ENCODE peak calls at places on chromosomes 1 and 21, in nine cellular contexts. C is uterus, F is lower lobe of right lung, J is heart left ventricle, K is coronary artery, R is thoracic aorta, L is GM12865, B is WERI-Rb-1, I is GM06990. Q is an unnamed sample.

GRCh38 chr1:3365519-3366158 is 88.8 kb upstream of the ARHGEF16 start:
- DNase-seq in J (no peak), B (peak), R (no peak), L (no peak), F (no peak), I (no peak), C (no peak), K (no peak), Q (no peak)

GRCh38 chr1:179077396-179077795 is 4.5 kb upstream of the TOR3A start:
- DNase-seq in L (no peak), R (no peak), B (no peak), K (no peak), F (no peak), C (no peak), I (no peak), J (no peak), Q (no peak)

GRCh38 chr1:152392909-152393308 is 21.2 kb downstream of the CRNN start:
- DNase-seq in K (no peak), L (no peak), F (no peak), R (no peak), I (no peak), J (no peak), C (no peak), B (no peak), Q (no peak)

GRCh38 chr1:150650193-150650592 is 20.8 kb upstream of the ENSA start:
- DNase-seq in J (no peak), R (no peak), C (no peak), K (no peak), B (no peak), I (no peak), L (no peak), F (no peak), Q (no peak)

GRCh38 chr1:148161252-148161901 is 9.3 kb upstream of the NBPF11 start:
- DNase-seq in R (no peak), I (no peak), K (no peak), L (no peak), B (no peak), C (no peak), J (no peak), F (no peak), Q (peak)

GRCh38 chr1:211375286-211375818 is 48.7 kb downstream of the TRAF5 start:
- DNase-seq in F (no peak), C (no peak), J (no peak), I (no peak), B (no peak), L (no peak), R (no peak), K (no peak), Q (no peak)

GRCh38 chr1:71462247-71462646 is 381.4 kb upstream of the ZRANB2 start:
- DNase-seq in I (no peak), K (no peak), C (no peak), J (no peak), B (no peak), R (no peak), L (no peak), F (no peak), Q (no peak)

GRCh38 chr21:36246080-36246631 is 73.8 kb upstream of the MORC3 start:
- DNase-seq in F (peak), J (no peak), B (no peak), K (no peak), C (no peak), L (no peak), I (no peak), R (no peak), Q (no peak)

GRCh38 chr1:165152727-165153126 is 203.8 kb downstream of the LMX1A start:
- DNase-seq in B (peak), J (no peak), C (no peak), I (no peak), K (no peak), F (no peak), R (no peak), L (no peak), Q (peak)

GRCh38 chr1:61424382-61424781 is 300.6 kb downstream of the TM2D1 start:
- DNase-seq in I (no peak), J (no peak), R (no peak), F (no peak), L (no peak), K (no peak), C (no peak), B (no peak), Q (no peak)

GRCh38 chr1:103198996-103199395 is 90.7 kb upstream of the COL11A1 start:
- DNase-seq in F (no peak), R (no peak), L (no peak), B (no peak), K (no peak), C (no peak), J (no peak), I (no peak), Q (no peak)

GRCh38 chr21:32949701-32950100 is 76.0 kb upstream of the OLIG2 start:
- DNase-seq in I (no peak), C (no peak), L (no peak), F (no peak), R (no peak), B (peak), K (no peak), J (no peak), Q (no peak)

GRCh38 chr1:145987926-145988325 is 8.5 kb downstream of the TXNIP start:
- DNase-seq in L (no peak), K (peak), B (no peak), J (no peak), I (no peak), F (no peak), R (no peak), C (no peak), Q (no peak)

GRCh38 chr1:53135735-53136114 is 6.7 kb downstream of the SLC1A7 start:
- DNase-seq in F (no peak), B (no peak), C (no peak), J (no peak), L (no peak), K (peak), I (no peak), R (no peak), Q (no peak)

GRCh38 chr1:113191579-113192076 is 118.6 kb downstream of the LRIG2 start:
- DNase-seq in I (peak), K (no peak), F (no peak), C (no peak), J (no peak), B (no peak), L (peak), R (no peak), Q (no peak)

GRCh38 chr1:178093958-178094751 is at the start of gene RASAL2:
- DNase-seq in L (peak), B (peak), K (peak), I (peak), J (peak), C (peak), F (peak), R (peak), Q (peak)

GRCh38 chr1:101371259-101371658 is 134.4 kb downstream of the S1PR1 start:
- DNase-seq in K (no peak), B (no peak), J (no peak), F (no peak), I (peak), L (peak), R (no peak), C (no peak), Q (no peak)

GRCh38 chr1:164614316-164614715 is 55.3 kb downstream of the PBX1 start:
- DNase-seq in J (no peak), C (no peak), F (no peak), L (no peak), I (no peak), K (no peak), B (no peak), R (no peak), Q (no peak)

GRCh38 chr1:56566040-56566774 is 13.2 kb downstream of the PLPP3 start:
- DNase-seq in B (no peak), K (no peak), L (no peak), J (no peak), C (no peak), R (no peak), F (no peak), I (no peak), Q (no peak)

GRCh38 chr1:14803002-14803789 is 204.7 kb downstream of the KAZN start:
- DNase-seq in J (no peak), R (no peak), L (no peak), B (no peak), F (peak), C (no peak), K (no peak), I (no peak), Q (no peak)

GRCh38 chr1:14800500-14801069 is 202.1 kb downstream of the KAZN start:
- DNase-seq in J (no peak), I (no peak), L (no peak), C (no peak), B (no peak), F (no peak), R (no peak), K (no peak), Q (no peak)

GRCh38 chr1:14806772-14807171 is 208.3 kb downstream of the KAZN start:
- DNase-seq in L (no peak), R (no peak), K (no peak), C (no peak), I (no peak), B (no peak), J (no peak), F (no peak), Q (no peak)

GRCh38 chr1:14808768-14809167 is 210.3 kb downstream of the KAZN start:
- DNase-seq in F (no peak), B (no peak), I (no peak), K (no peak), J (no peak), R (no peak), C (no peak), L (no peak), Q (no peak)

GRCh38 chr1:14804626-14805025 is 206.1 kb downstream of the KAZN start:
- DNase-seq in L (no peak), I (no peak), C (no peak), K (no peak), J (no peak), R (no peak), B (peak), F (peak), Q (no peak)
- TF ChIP-seq CTCF in L (peak), I (peak), C (no peak), K (no peak), J (no peak), R (no peak), B (peak), F (no peak), Q (no peak)

DNA sequence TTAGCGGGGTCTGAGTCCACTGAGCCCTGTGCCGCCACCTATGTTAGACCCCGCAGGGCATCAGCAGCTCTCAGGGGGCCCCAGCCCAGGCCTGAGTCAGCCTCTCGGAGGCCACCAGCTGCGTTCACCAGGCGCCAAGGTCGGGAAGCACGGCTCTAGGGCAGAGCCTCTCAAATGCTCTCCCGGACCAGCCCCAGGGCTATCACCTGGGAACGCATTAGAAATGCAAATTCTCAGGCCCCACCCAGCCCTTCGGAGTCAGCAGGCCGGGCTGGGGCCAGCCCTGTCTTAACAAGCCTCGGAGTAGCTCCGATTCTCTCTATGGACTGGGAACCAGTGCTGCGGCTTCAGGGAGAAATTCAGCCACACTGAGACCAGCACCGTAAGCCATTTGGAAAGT is 37.2 kb upstream of the TSPEAR start:
- DNase-seq in R (no peak), I (no peak), B (no peak), K (no peak), C (no peak), F (no peak), L (no peak), J (no peak), Q (no peak)
- TF ChIP-seq CTCF in R (no peak), I (no peak), B (no peak), K (no peak), C (no peak), F (no peak), L (no peak), J (no peak), Q (no peak)

GRCh38 chr1:32239790-32240139 is 7.3 kb upstream of the FAM167B start:
- DNase-seq in C (no peak), R (no peak), F (no peak), L (no peak), J (no peak), B (no peak), I (no peak), K (no peak), Q (peak)

GRCh38 chr1:32239335-32239734 is 7.7 kb upstream of the FAM167B start:
- DNase-seq in R (no peak), I (no peak), B (no peak), L (no peak), J (no peak), C (no peak), F (no peak), K (no peak), Q (no peak)

GRCh38 chr1:32241011-32241763 is 5.8 kb upstream of the FAM167B start:
- DNase-seq in K (peak), B (peak), F (peak), I (peak), J (peak), C (peak), R (peak), L (peak), Q (peak)

GRCh38 chr1:32242341-32242851 is 4.6 kb upstream of the FAM167B start:
- DNase-seq in K (no peak), B (no peak), I (peak), J (peak), L (peak), F (no peak), R (no peak), C (peak), Q (no peak)

DNA sequence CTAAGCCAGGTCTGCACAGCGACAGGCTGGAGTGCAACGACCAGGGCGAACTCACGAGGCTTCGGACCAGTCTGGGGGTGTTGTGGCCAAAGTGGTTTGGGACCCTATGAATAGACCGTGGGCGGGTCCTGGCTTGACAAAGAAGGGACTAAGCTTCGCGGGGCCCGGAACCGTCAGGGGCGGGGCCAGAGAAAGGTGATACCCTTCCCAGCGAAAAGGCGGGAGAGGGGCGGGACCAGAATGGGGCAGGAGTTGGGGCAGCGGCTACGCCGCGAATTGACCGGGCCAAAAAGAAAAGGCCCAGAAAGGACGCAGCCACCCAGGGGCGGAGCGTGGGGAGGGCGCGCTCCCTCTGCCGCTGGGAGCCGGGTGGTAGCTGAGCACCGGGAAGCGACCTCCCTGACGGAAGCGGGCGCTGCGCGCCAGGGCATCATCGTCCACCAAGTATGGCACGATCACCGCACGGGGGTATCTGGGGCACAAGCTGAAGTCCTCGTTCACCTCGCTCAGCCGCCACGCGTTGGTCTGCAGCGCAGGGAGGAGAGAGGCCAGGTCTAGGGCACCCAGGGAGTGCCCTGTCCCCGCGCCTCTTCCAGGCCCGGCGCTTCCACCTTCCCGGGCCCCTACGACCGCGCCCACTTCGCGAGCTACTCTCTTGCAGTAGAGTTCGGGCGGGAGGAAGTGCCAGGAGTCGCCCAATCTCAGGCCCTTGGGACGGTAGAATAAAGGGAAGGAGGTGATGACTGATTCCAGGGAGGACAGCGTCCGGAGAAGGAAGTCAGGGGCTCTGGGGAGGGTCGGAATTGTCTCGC is 6.7 kb upstream of the FAM167B start:
- DNase-seq in K (peak), C (peak), L (peak), J (peak), F (peak), I (peak), R (peak), B (no peak), Q (peak)
- TF ChIP-seq CTCF in K (no peak), C (peak), L (peak), J (peak), F (peak), I (peak), R (peak), B (no peak), Q (no peak)

DNA sequence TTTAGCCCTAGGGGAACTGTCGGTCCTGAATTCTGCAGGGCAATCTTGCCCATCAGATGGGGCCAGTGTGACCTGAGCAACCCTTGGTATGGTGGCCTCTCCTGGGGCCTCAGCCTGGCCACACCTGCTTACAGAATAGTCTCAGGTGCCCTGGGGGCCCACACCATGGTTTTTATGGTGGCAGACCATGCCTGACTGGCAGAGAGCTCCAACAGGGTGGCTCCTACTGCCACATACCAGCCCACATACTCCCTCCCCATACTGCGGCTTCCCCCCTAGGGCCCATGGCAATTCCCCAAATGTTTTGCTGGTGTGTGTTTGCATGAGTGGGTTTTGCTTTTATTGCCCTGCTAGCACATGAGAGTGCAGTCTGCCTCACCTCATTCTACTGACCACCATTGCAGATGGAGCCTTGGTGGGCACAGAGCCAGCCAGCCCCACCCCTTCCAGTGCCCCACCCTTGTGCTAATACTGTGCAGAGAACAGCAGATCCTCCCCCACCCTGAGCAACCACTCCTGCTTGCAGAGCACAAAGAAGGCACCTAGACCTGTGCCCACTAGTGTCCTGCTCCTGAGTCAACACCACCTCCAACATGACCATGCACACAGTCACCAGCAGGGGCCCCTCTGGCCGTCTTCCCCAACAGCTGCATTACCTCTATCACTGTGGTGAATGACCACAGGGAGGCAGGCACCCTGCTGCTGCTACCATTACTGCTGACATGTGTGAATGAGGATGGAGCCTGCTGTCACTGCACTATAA is 86.8 kb downstream of the GDAP2 start:
- DNase-seq in F (no peak), K (no peak), L (peak), J (no peak), I (no peak), R (no peak), C (no peak), B (peak), Q (no peak)
- TF ChIP-seq CTCF in F (no peak), K (no peak), L (no peak), J (no peak), I (peak), R (no peak), C (no peak), B (peak), Q (no peak)

GRCh38 chr1:33653226-33653625 is 180.8 kb downstream of the ZSCAN20 start:
- DNase-seq in R (no peak), I (no peak), C (no peak), B (no peak), F (no peak), K (no peak), L (no peak), J (no peak), Q (no peak)

GRCh38 chr1:33656467-33656866 is 184.0 kb downstream of the ZSCAN20 start:
- DNase-seq in B (no peak), L (no peak), R (no peak), F (no peak), I (no peak), K (no peak), C (no peak), J (no peak), Q (no peak)

GRCh38 chr1:33657833-33658232 is 185.4 kb downstream of the ZSCAN20 start:
- DNase-seq in F (no peak), R (no peak), I (no peak), B (no peak), C (no peak), L (no peak), K (no peak), J (no peak), Q (no peak)

GRCh38 chr1:33655496-33655895 is 183.1 kb downstream of the ZSCAN20 start:
- DNase-seq in C (no peak), R (no peak), K (no peak), J (peak), I (no peak), F (no peak), L (no peak), B (no peak), Q (no peak)

DNA sequence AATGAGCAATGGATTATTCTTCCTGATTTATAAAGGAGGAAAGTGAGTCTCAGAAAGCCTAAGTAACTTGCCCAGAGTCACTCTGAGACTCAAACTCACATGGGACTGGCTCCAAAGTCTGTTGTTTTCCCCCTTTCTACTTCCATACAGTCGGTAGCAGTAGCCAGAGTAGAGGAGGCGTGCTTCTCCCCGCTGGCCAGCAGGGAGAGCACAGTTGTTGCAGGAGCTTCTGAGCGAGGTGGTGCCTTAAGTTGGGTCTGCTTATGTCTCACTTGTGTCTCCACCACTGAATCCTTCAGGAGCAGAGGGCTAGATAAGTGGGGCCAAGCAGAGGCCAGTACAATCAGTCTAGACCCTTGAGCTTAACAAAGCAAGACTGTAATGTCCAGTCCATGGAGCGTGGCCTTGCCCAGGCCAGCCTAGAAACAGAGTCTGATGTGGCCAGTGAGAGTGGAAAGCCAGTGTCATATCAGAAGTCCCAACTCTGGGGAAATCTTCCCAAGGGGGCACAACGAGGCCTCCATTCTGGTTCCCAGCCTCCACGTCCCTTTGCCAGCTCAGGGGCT is 181.9 kb downstream of the ZSCAN20 start:
- DNase-seq in F (no peak), L (peak), J (no peak), C (no peak), K (no peak), I (no peak), R (no peak), B (no peak), Q (peak)
- TF ChIP-seq CTCF in F (peak), L (peak), J (no peak), C (no peak), K (no peak), I (no peak), R (no peak), B (peak), Q (peak)

GRCh38 chr1:226064168-226064815 is 1.8 kb downstream of the H3-3A start:
- DNase-seq in K (no peak), I (peak), C (no peak), L (no peak), F (no peak), J (no peak), R (no peak), B (no peak), Q (no peak)
- TF ChIP-seq CTCF in K (peak), I (peak), C (peak), L (peak), F (peak), J (peak), R (peak), B (peak), Q (peak)

Q was measured in glutamatergic neuron.